ENCODE peak calls at places on chromosomes 2 and 18, in seven cellular contexts. C, P, Y, K, X, G and U are unnamed samples. For H3K4me1 and H3K36me3, the result is how much of the 10 kb centered on the place peaks cover.

GRCh38 chr2:38601463-38602135 is 1.1 kb downstream of the HNRNPLL start:
- DNase-seq in G (no peak), X (peak), P (peak), C (peak), Y (peak), K (peak), U (peak)

GRCh38 chr2:108834620-108835019 is 48.0 kb downstream of the CCDC138 start:
- DNase-seq in G (no peak), P (no peak), K (no peak), C (no peak), X (no peak), Y (no peak), U (no peak)

GRCh38 chr18:5237083-5237722 is 40.1 kb upstream of the AKAIN1 start:
- DNase-seq in C (peak), P (peak), Y (peak), G (peak), X (no peak), K (no peak), U (no peak)

GRCh38 chr2:18299423-18300212 is 260.8 kb downstream of the RDH14 start:
- DNase-seq in X (no peak), P (peak), C (no peak), G (no peak), Y (no peak), K (peak), U (no peak)

GRCh38 chr2:24207359-24207758 is 32.5 kb downstream of the FAM228A start:
- DNase-seq in C (no peak), X (no peak), Y (no peak), K (no peak), P (no peak), G (no peak), U (no peak)

GRCh38 chr2:160952462-160952861 is 207.8 kb upstream of the TANK start:
- DNase-seq in P (peak), X (peak), C (no peak), K (peak), Y (no peak), G (no peak), U (no peak)

GRCh38 chr2:215670396-215670795 is 234.5 kb upstream of the FN1 start:
- DNase-seq in X (no peak), K (no peak), Y (no peak), G (no peak), P (no peak), C (no peak), U (no peak)

GRCh38 chr18:74012954-74013630 is 134.5 kb downstream of the FBXO15 start:
- DNase-seq in K (no peak), P (peak), Y (no peak), C (no peak), X (peak), G (no peak), U (no peak)

GRCh38 chr2:128237911-128238697 is 80.6 kb downstream of the HS6ST1 start:
- DNase-seq in K (no peak), C (no peak), X (no peak), Y (no peak), P (no peak), G (no peak), U (no peak)

GRCh38 chr2:85601771-85602475 is 575 bp downstream of the TMEM150A start:
- DNase-seq in K (no peak), G (peak), C (no peak), Y (no peak), P (peak), X (peak), U (peak)

GRCh38 chr2:189127756-189128155 is 51.8 kb downstream of the COL5A2 start:
- DNase-seq in G (no peak), Y (no peak), K (no peak), P (no peak), X (no peak), C (no peak), U (no peak)

GRCh38 chr2:119111115-119111975 is 47.2 kb downstream of the C1QL2 start:
- DNase-seq in G (no peak), C (no peak), P (no peak), X (no peak), K (no peak), Y (no peak), U (no peak)

GRCh38 chr2:1787799-1788477 is 43.6 kb upstream of the PXDN start:
- DNase-seq in P (no peak), C (no peak), Y (no peak), K (no peak), X (no peak), G (no peak), U (no peak)

GRCh38 chr18:22871809-22872525 is 61.2 kb upstream of the RBBP8 start:
- DNase-seq in G (no peak), Y (no peak), K (peak), P (peak), C (peak), X (peak), U (no peak)

GRCh38 chr2:216634317-216635148 is 1.3 kb downstream of the IGFBP2 start:
- DNase-seq in P (no peak), K (peak), C (no peak), Y (no peak), X (peak), G (no peak), U (no peak)

GRCh38 chr2:117126656-117127055 is 687.8 kb upstream of the DDX18 start:
- DNase-seq in G (no peak), X (no peak), C (no peak), Y (no peak), P (no peak), K (no peak), U (no peak)

GRCh38 chr2:24821433-24821891 is 28.2 kb downstream of the CENPO start:
- DNase-seq in C (no peak), P (no peak), Y (no peak), G (no peak), K (no peak), X (no peak), U (no peak)

GRCh38 chr18:78892201-78892600 is 87.4 kb upstream of the SALL3 start:
- DNase-seq in G (no peak), K (no peak), P (no peak), C (peak), Y (no peak), X (no peak), U (no peak)

GRCh38 chr2:218879881-218880748 is 537 bp upstream of the WNT10A start:
- DNase-seq in C (peak), Y (peak), K (no peak), X (no peak), P (peak), G (peak), U (peak)

GRCh38 chr2:189522435-189523151 is 58.0 kb downstream of the SLC40A1 start:
- DNase-seq in K (no peak), G (no peak), P (no peak), Y (no peak), C (no peak), X (no peak), U (no peak)

GRCh38 chr2:215711484-215712034 is 275.7 kb upstream of the FN1 start:
- DNase-seq in C (no peak), P (peak), X (no peak), G (no peak), Y (no peak), K (peak), U (no peak)

GRCh38 chr2:137151731-137152130 is 386.4 kb downstream of the THSD7B start:
- DNase-seq in K (no peak), G (no peak), P (no peak), Y (no peak), X (no peak), C (no peak), U (no peak)

GRCh38 chr2:221655279-221655678 is 83.2 kb upstream of the EPHA4 start:
- DNase-seq in C (no peak), Y (no peak), G (no peak), X (no peak), K (no peak), P (no peak), U (no peak)

GRCh38 chr2:171036532-171036931 is 107.5 kb downstream of the GORASP2 start:
- DNase-seq in X (no peak), C (peak), P (no peak), K (no peak), Y (no peak), G (no peak), U (no peak)

GRCh38 chr2:167181674-167182073 is 293.4 kb downstream of the XIRP2 start:
- DNase-seq in Y (no peak), G (no peak), X (no peak), K (no peak), P (peak), C (no peak), U (no peak)

GRCh38 chr2:174012347-174013309 is 47.5 kb upstream of the SP3 start:
- DNase-seq in P (peak), X (peak), K (peak), G (no peak), C (no peak), Y (no peak), U (no peak)

GRCh38 chr2:216370961-216371633 is 1.2 kb downstream of the MARCHF4 start:
- DNase-seq in P (peak), K (peak), X (peak), C (no peak), Y (no peak), G (no peak), U (no peak)

GRCh38 chr2:234950435-234950729 is 1.4 kb upstream of the SH3BP4 start:
- DNase-seq in Y (no peak), X (no peak), C (no peak), K (no peak), P (no peak), G (no peak), U (no peak)

GRCh38 chr2:221529943-221530652 is 42.0 kb downstream of the EPHA4 start:
- DNase-seq in C (no peak), Y (no peak), X (no peak), K (peak), P (peak), G (no peak), U (no peak)

GRCh38 chr2:217103752-217104540 is 244.1 kb upstream of the TNP1 start:
- DNase-seq in X (no peak), P (peak), C (no peak), G (no peak), K (no peak), Y (no peak), U (no peak)

GRCh38 chr2:128435576-128436497 is 117.2 kb upstream of the HS6ST1 start:
- DNase-seq in G (no peak), C (no peak), X (no peak), P (no peak), Y (peak), K (no peak), U (no peak)

GRCh38 chr18:63088262-63088661 is 231.3 kb downstream of the BCL2 start:
- DNase-seq in P (no peak), G (no peak), Y (no peak), X (peak), C (no peak), K (no peak), U (no peak)

GRCh38 chr18:61965306-61965705 is 72.5 kb upstream of the RNF152 start:
- DNase-seq in K (no peak), Y (no peak), C (no peak), X (no peak), P (peak), G (no peak), U (no peak)

GRCh38 chr2:48112911-48113687 is 206.8 kb upstream of the FBXO11 start:
- DNase-seq in C (no peak), Y (no peak), K (no peak), X (no peak), G (no peak), P (peak), U (no peak)

GRCh38 chr18:59540819-59541218 is 156.4 kb downstream of the CCBE1 start:
- DNase-seq in C (no peak), X (no peak), K (no peak), G (no peak), Y (no peak), P (peak), U (no peak)

DNA sequence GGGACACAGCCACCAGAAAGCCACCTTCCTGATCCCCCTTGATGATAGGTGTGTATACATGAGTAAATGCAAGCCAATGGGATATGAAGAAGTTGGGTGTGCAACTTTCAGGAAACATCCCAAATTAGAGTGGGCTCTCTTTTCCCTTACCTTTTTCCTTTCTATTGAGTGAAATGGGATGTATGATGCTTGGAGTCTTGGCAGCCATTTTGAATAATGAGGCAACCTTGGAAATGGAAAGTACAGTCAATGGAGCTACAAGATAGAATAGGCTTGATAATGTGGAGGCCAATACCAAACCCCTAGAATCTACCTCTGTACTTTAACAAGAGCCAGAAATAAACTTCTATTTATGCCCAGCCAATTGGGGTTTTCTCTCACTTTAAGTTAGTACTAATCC is 13.1 kb upstream of the NABP1 start:
- DNase-seq in K (no peak), P (no peak), Y (no peak), G (no peak), X (no peak), C (no peak), U (no peak)
- H2AFZ ChIP-seq in K (no peak), P (no peak), Y (no peak), G (peak), X (no peak), C (no peak), U (no peak)

GRCh38 chr18:49845629-49846252 is 32.4 kb upstream of the ACAA2 start:
- DNase-seq in Y (no peak), P (peak), X (peak), K (no peak), C (no peak), G (no peak), U (no peak)
- H3K4me1 ChIP-seq in Y (under half), P (under half), X (under half), K (under half), C (under half), G (under half), U (under half)

GRCh38 chr2:233165895-233166661 is 85.4 kb upstream of the ATG16L1 start:
- DNase-seq in X (no peak), G (peak), P (peak), C (no peak), K (no peak), Y (no peak), U (no peak)
- H3K36me3 ChIP-seq in X (under half), G (under half), P (under half), C (under half), K (under half), Y (half or more), U (under half)

GRCh38 chr18:67266246-67266570 is 250.3 kb downstream of the DSEL start:
- DNase-seq in C (no peak), X (no peak), P (no peak), G (no peak), K (no peak), Y (no peak), U (no peak)

GRCh38 chr18:67266591-67267237 is 249.8 kb downstream of the DSEL start:
- DNase-seq in G (no peak), C (no peak), X (no peak), Y (no peak), P (peak), K (peak), U (no peak)

GRCh38 chr18:67260841-67261240 is 255.7 kb downstream of the DSEL start:
- DNase-seq in K (no peak), P (peak), Y (no peak), X (no peak), C (no peak), G (no peak), U (no peak)

GRCh38 chr18:67265464-67266245 is 250.9 kb downstream of the DSEL start:
- DNase-seq in Y (no peak), C (no peak), X (no peak), G (no peak), P (peak), K (peak), U (no peak)

GRCh38 chr18:67261931-67262552 is 254.5 kb downstream of the DSEL start:
- DNase-seq in P (no peak), X (no peak), G (no peak), C (peak), Y (no peak), K (no peak), U (no peak)
- H2AFZ ChIP-seq in P (no peak), X (no peak), G (no peak), C (peak), Y (no peak), K (no peak), U (no peak)

GRCh38 chr2:205759286-205759685 is 77.0 kb downstream of the NRP2 start:
- DNase-seq in P (no peak), X (no peak), Y (no peak), C (no peak), G (no peak), K (no peak), U (no peak)
- H3K4me1 ChIP-seq in P (under half), X (under half), Y (under half), C (under half), G (under half), K (under half), U (under half)